ENCODE peak calls at places on chromosome 11, in six cellular contexts. V is ureter; G is NCI-H2171; S is activated naive CD4-positive, alpha-beta T cell treated with anti-CD3 and anti-CD28 coated beads, Interleukin-2, amount 50 U/mL, for 72 hours; J is CD4-positive, alpha-beta T cell; I is stimulated activated CD8-positive, alpha-beta memory T cell treated with anti-CD3 and anti-CD28 coated beads, Interleukin-4, amount 100 ng/mL, for 24 hours. K is an unnamed sample.

GRCh38 chr11:100821198-100821597 is 134.1 kb downstream of the ARHGAP42 start:
- DNase-seq in V (no peak), J (no peak), G (no peak), S (no peak), I (no peak), K (no peak)

GRCh38 chr11:58577441-58578135 is 1.3 kb upstream of the ZFP91 start:
- DNase-seq in J (peak), I (peak), V (no peak), G (no peak), S (peak), K (peak)

GRCh38 chr11:69037074-69037473 is 11.7 kb upstream of the TPCN2 start:
- DNase-seq in I (no peak), V (no peak), G (no peak), S (no peak), J (no peak), K (no peak)

GRCh38 chr11:112882494-112883381 is 78.5 kb upstream of the NCAM1 start:
- DNase-seq in V (no peak), J (no peak), I (no peak), S (no peak), G (no peak), K (no peak)

GRCh38 chr11:45857834-45858492 is 10.7 kb downstream of the CRY2 start:
- DNase-seq in V (no peak), G (no peak), I (no peak), S (no peak), J (no peak), K (peak)

GRCh38 chr11:79170289-79170688 is 270.5 kb downstream of the TENM4 start:
- DNase-seq in V (no peak), J (no peak), G (no peak), S (no peak), I (no peak), K (no peak)

GRCh38 chr11:70270877-70271634 is 566 bp downstream of the PPFIA1 start:
- DNase-seq in V (peak), J (peak), S (no peak), I (peak), G (no peak), K (peak)

GRCh38 chr11:27184458-27185312 is 144.1 kb downstream of the BBOX1 start:
- DNase-seq in G (no peak), I (no peak), S (no peak), J (no peak), V (no peak), K (no peak)

GRCh38 chr11:4095509-4096230 is 1.1 kb downstream of the RRM1 start:
- DNase-seq in I (no peak), V (no peak), S (no peak), J (no peak), G (no peak), K (no peak)

GRCh38 chr11:104028476-104028875 is 8.0 kb upstream of the DDI1 start:
- DNase-seq in I (no peak), V (no peak), J (no peak), G (no peak), S (no peak), K (no peak)

K was measured in lung.